ENCODE peak calls at places on chromosomes 6 and 20, in six cellular contexts. One of them, this sample, is unnamed.

GRCh38 chr6:143117108-143117507 is 56.4 kb downstream of the AIG1 start:
- DNase-seq in body of pancreas: no peak
- DNase-seq in fibroblast of pulmonary artery: no peak
- DNase-seq in AG04450: no peak
- DNase-seq in neural crest cell: no peak
- DNase-seq in AG10803: no peak
- DNase-seq in this sample: no peak

GRCh38 chr6:10347561-10348327 is 67.1 kb downstream of the TFAP2A start:
- DNase-seq in neural crest cell: no peak
- DNase-seq in AG04450: no peak
- DNase-seq in body of pancreas: no peak
- DNase-seq in AG10803: peak
- DNase-seq in fibroblast of pulmonary artery: no peak
- DNase-seq in this sample: no peak

GRCh38 chr20:53547664-53548239 is 45.9 kb downstream of the ZNF217 start:
- DNase-seq in AG04450: peak
- DNase-seq in AG10803: peak
- DNase-seq in neural crest cell: peak
- DNase-seq in fibroblast of pulmonary artery: peak
- DNase-seq in body of pancreas: peak
- DNase-seq in this sample: peak

GRCh38 chr6:34597605-34598353 is 41.6 kb upstream of the SPDEF start:
- DNase-seq in body of pancreas: no peak
- DNase-seq in fibroblast of pulmonary artery: no peak
- DNase-seq in neural crest cell: no peak
- DNase-seq in AG04450: no peak
- DNase-seq in AG10803: no peak
- DNase-seq in this sample: no peak

GRCh38 chr6:17013701-17014100 is 88.1 kb upstream of the STMND1 start:
- DNase-seq in AG04450: peak
- DNase-seq in neural crest cell: no peak
- DNase-seq in body of pancreas: no peak
- DNase-seq in fibroblast of pulmonary artery: peak
- DNase-seq in AG10803: peak
- DNase-seq in this sample: no peak

GRCh38 chr20:9852566-9852965 is 13.7 kb upstream of the PAK5 start:
- DNase-seq in body of pancreas: no peak
- DNase-seq in AG04450: no peak
- DNase-seq in neural crest cell: no peak
- DNase-seq in fibroblast of pulmonary artery: no peak
- DNase-seq in AG10803: no peak
- DNase-seq in this sample: no peak

GRCh38 chr6:4670824-4671409 is 105.3 kb upstream of the CDYL start:
- DNase-seq in body of pancreas: no peak
- DNase-seq in neural crest cell: no peak
- DNase-seq in AG04450: no peak
- DNase-seq in fibroblast of pulmonary artery: no peak
- DNase-seq in AG10803: no peak
- DNase-seq in this sample: no peak

GRCh38 chr20:58829531-58829941 is 21.2 kb downstream of the GNAS-AS1 start:
- DNase-seq in body of pancreas: peak
- DNase-seq in neural crest cell: no peak
- DNase-seq in AG10803: peak
- DNase-seq in fibroblast of pulmonary artery: peak
- DNase-seq in AG04450: no peak
- DNase-seq in this sample: no peak

GRCh38 chr6:43972915-43973304 is 154.3 kb downstream of the MRPL14 start:
- DNase-seq in neural crest cell: no peak
- DNase-seq in body of pancreas: peak
- DNase-seq in AG04450: peak
- DNase-seq in fibroblast of pulmonary artery: peak
- DNase-seq in AG10803: peak
- DNase-seq in this sample: no peak

GRCh38 chr6:4355241-4355640 is 219.9 kb upstream of the ECI2 start:
- DNase-seq in body of pancreas: no peak
- DNase-seq in AG04450: no peak
- DNase-seq in AG10803: peak
- DNase-seq in neural crest cell: no peak
- DNase-seq in fibroblast of pulmonary artery: peak
- DNase-seq in this sample: no peak

GRCh38 chr6:105816875-105817274 is 269.3 kb upstream of the PRDM1 start:
- DNase-seq in body of pancreas: no peak
- DNase-seq in AG04450: no peak
- DNase-seq in neural crest cell: no peak
- DNase-seq in AG10803: no peak
- DNase-seq in fibroblast of pulmonary artery: no peak
- DNase-seq in this sample: no peak

GRCh38 chr6:32825966-32826365 is 9.2 kb upstream of the HLA-DOB start:
- DNase-seq in neural crest cell: no peak
- DNase-seq in body of pancreas: peak
- DNase-seq in AG04450: no peak
- DNase-seq in AG10803: peak
- DNase-seq in fibroblast of pulmonary artery: peak
- DNase-seq in this sample: no peak

GRCh38 chr20:595330-596308 is 14.5 kb downstream of the TCF15 start:
- DNase-seq in AG04450: no peak
- DNase-seq in AG10803: no peak
- DNase-seq in body of pancreas: no peak
- DNase-seq in neural crest cell: no peak
- DNase-seq in fibroblast of pulmonary artery: no peak
- DNase-seq in this sample: peak

GRCh38 chr6:1610497-1611321 is 994 bp downstream of the FOXC1 start:
- DNase-seq in AG10803: peak
- DNase-seq in body of pancreas: peak
- DNase-seq in fibroblast of pulmonary artery: peak
- DNase-seq in AG04450: no peak
- DNase-seq in neural crest cell: no peak
- DNase-seq in this sample: no peak

GRCh38 chr6:36545767-36546663 is 1.3 kb downstream of the STK38 start:
- DNase-seq in AG04450: no peak
- DNase-seq in body of pancreas: peak
- DNase-seq in fibroblast of pulmonary artery: peak
- DNase-seq in neural crest cell: no peak
- DNase-seq in AG10803: peak
- DNase-seq in this sample: no peak

GRCh38 chr6:52595796-52596130 is 18.9 kb upstream of the TRAM2 start:
- DNase-seq in AG04450: no peak
- DNase-seq in AG10803: no peak
- DNase-seq in fibroblast of pulmonary artery: no peak
- DNase-seq in body of pancreas: no peak
- DNase-seq in neural crest cell: no peak
- DNase-seq in this sample: no peak

GRCh38 chr20:51616060-51616459 is 73.5 kb upstream of the NFATC2 start:
- DNase-seq in body of pancreas: no peak
- DNase-seq in neural crest cell: no peak
- DNase-seq in AG04450: no peak
- DNase-seq in fibroblast of pulmonary artery: no peak
- DNase-seq in AG10803: no peak
- DNase-seq in this sample: no peak
- TF ChIP-seq CTCF in body of pancreas: no peak
- TF ChIP-seq CTCF in neural crest cell: peak
- TF ChIP-seq CTCF in AG04450: no peak
- TF ChIP-seq CTCF in fibroblast of pulmonary artery: no peak
- TF ChIP-seq CTCF in AG10803: no peak
- TF ChIP-seq CTCF in this sample: no peak

DNA sequence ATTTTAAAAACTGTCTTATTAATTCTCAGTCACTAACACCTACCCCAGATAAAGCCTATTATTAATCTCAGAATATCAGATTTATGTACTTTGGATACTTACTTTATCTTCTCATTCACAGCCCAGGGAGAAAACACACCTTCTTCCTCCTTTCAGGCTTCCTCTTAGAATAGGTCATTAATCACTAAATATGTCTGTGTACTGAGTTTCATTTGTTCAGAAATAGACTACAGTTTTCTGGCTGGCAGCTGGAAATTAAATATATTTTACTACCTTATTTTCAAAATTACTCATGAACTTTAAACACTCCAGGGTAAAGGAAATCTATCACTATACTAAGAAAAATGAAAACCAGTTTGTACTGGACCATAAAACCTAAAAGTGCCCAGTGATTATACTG is 147.7 kb upstream of the DST start:
- DNase-seq in body of pancreas: no peak
- DNase-seq in fibroblast of pulmonary artery: no peak
- DNase-seq in AG10803: no peak
- DNase-seq in neural crest cell: no peak
- DNase-seq in AG04450: no peak
- DNase-seq in this sample: no peak
- TF ChIP-seq CTCF in body of pancreas: no peak
- TF ChIP-seq CTCF in fibroblast of pulmonary artery: no peak
- TF ChIP-seq CTCF in AG10803: no peak
- TF ChIP-seq CTCF in neural crest cell: no peak
- TF ChIP-seq CTCF in AG04450: no peak
- TF ChIP-seq CTCF in this sample: no peak

DNA sequence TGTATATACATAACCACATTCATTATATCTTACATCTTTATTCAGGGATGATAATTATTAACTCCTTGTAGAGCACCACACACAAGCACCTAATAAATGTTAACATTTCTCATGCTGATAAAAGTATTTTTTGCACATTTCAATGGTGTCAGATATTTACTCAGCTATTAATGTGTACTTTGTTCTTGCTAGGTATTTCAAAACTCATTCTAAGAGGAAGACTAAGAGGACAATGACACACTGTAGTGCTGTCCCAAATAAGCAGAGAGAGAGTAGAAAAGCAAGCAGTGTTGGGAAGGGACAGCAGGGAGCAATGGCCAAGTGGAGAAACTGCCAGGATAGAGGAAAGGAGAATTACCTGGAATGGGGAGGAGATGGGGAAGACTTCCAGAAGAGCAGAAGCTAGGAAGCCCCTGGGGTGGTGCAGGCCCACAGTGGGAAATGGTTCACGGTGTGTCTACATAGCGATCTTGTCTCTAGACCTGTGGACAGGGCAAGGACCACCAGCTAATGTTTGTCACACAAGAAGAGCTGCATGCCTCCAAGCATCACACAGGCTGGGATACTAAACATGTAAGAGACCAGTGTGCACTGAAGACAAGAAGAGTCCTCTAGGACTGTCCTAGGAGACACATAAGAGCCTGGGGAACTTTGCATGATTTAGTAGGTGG is 55.3 kb downstream of the RARS2 start:
- DNase-seq in AG10803: no peak
- DNase-seq in neural crest cell: no peak
- DNase-seq in fibroblast of pulmonary artery: no peak
- DNase-seq in AG04450: no peak
- DNase-seq in body of pancreas: no peak
- DNase-seq in this sample: no peak
- TF ChIP-seq CTCF in AG10803: no peak
- TF ChIP-seq CTCF in neural crest cell: no peak
- TF ChIP-seq CTCF in fibroblast of pulmonary artery: no peak
- TF ChIP-seq CTCF in AG04450: no peak
- TF ChIP-seq CTCF in body of pancreas: no peak
- TF ChIP-seq CTCF in this sample: no peak

GRCh38 chr6:73649783-73650182 is 4.0 kb downstream of the SLC17A5 start:
- DNase-seq in AG04450: no peak
- DNase-seq in neural crest cell: no peak
- DNase-seq in fibroblast of pulmonary artery: no peak
- DNase-seq in AG10803: no peak
- DNase-seq in body of pancreas: no peak
- DNase-seq in this sample: no peak
- TF ChIP-seq CTCF in AG04450: no peak
- TF ChIP-seq CTCF in neural crest cell: no peak
- TF ChIP-seq CTCF in fibroblast of pulmonary artery: no peak
- TF ChIP-seq CTCF in AG10803: no peak
- TF ChIP-seq CTCF in body of pancreas: no peak
- TF ChIP-seq CTCF in this sample: no peak

DNA sequence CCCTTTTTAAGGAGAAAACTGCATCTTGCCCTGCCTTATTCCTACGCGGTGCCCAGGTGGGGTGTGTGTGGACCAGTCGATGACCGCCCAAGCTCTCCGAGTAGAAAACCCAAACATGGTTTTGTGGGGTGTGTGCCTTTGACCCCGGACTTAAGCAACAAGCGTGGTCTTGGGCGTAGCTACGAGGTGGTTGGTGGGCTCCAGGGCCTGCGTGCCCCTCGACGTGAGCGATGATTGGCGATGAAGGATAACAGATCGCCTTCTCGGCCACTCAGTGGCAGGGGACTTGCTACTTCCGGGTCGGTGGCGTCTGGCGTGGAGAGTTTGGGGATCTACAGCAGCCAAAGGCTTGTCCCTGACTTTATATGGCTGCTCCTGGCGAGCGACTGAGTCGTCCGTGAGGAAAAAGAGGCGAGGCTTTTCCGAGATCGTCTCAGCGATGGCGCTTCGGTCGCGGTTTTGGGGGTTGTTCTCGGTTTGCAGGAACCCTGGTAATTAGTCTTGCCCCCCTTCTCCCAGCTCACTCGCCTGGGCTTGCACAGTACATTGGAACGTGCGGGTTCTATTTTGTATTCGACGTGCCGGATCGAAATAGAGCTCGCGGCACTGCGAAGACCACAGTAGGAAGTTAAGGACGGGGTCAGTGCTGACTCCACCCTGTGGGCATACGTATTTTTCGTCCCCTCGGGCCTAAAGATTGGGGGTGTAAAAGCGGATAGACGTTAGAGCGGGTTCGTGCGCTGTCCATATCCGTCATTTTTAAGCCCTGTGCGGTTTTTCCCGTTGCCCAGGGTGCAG is at the start of gene MRPL18:
- DNase-seq in AG04450: peak
- DNase-seq in body of pancreas: peak
- DNase-seq in AG10803: peak
- DNase-seq in fibroblast of pulmonary artery: peak
- DNase-seq in neural crest cell: peak
- DNase-seq in this sample: peak
- TF ChIP-seq CTCF in AG04450: no peak
- TF ChIP-seq CTCF in body of pancreas: no peak
- TF ChIP-seq CTCF in AG10803: no peak
- TF ChIP-seq CTCF in fibroblast of pulmonary artery: no peak
- TF ChIP-seq CTCF in neural crest cell: no peak
- TF ChIP-seq CTCF in this sample: no peak